ENCODE peak calls at places on chromosomes 11 and 22, in nine cellular contexts. One of them, this sample, is unnamed.

GRCh38 chr22:45934659-45935341 is 42.2 kb downstream of the WNT7B start:
- DNase-seq in nephron progenitor cell: no peak
- DNase-seq in AG09309: peak; percentile 68
- DNase-seq in WTC11: no peak
- DNase-seq in upper lobe of right lung: no peak
- DNase-seq in AG04449: peak; percentile 76
- DNase-seq in choroid plexus epithelial cell: peak; percentile 46
- DNase-seq in spleen: no peak
- DNase-seq in lung: peak; percentile 44
- DNase-seq in this sample: peak; percentile 3

GRCh38 chr22:17905445-17905844 is 118.9 kb downstream of the MICAL3 start:
- DNase-seq in nephron progenitor cell: no peak
- DNase-seq in AG09309: no peak
- DNase-seq in WTC11: no peak
- DNase-seq in upper lobe of right lung: no peak
- DNase-seq in AG04449: no peak
- DNase-seq in choroid plexus epithelial cell: no peak
- DNase-seq in spleen: no peak
- DNase-seq in lung: no peak
- DNase-seq in this sample: no peak

GRCh38 chr11:76703707-76704106 is 33.2 kb upstream of the LRRC32 start:
- DNase-seq in nephron progenitor cell: no peak
- DNase-seq in AG09309: no peak
- DNase-seq in WTC11: no peak
- DNase-seq in upper lobe of right lung: no peak
- DNase-seq in AG04449: no peak
- DNase-seq in choroid plexus epithelial cell: no peak
- DNase-seq in spleen: no peak
- DNase-seq in lung: no peak
- DNase-seq in this sample: no peak

GRCh38 chr11:7536102-7536501 is 22.3 kb downstream of the PPFIBP2 start:
- DNase-seq in nephron progenitor cell: peak; percentile 27
- DNase-seq in AG09309: no peak
- DNase-seq in WTC11: peak; percentile 49
- DNase-seq in upper lobe of right lung: no peak
- DNase-seq in AG04449: no peak
- DNase-seq in choroid plexus epithelial cell: no peak
- DNase-seq in spleen: no peak
- DNase-seq in lung: no peak
- DNase-seq in this sample: peak; percentile 9

GRCh38 chr22:18947905-18948304 is 11.8 kb upstream of the PRODH start:
- DNase-seq in nephron progenitor cell: peak; percentile 2
- DNase-seq in AG09309: no peak
- DNase-seq in WTC11: no peak
- DNase-seq in upper lobe of right lung: peak; percentile 52
- DNase-seq in AG04449: no peak
- DNase-seq in choroid plexus epithelial cell: no peak
- DNase-seq in spleen: no peak
- DNase-seq in lung: no peak
- DNase-seq in this sample: no peak

GRCh38 chr11:19506803-19507466 is 205.7 kb upstream of the NAV2 start:
- DNase-seq in nephron progenitor cell: no peak
- DNase-seq in AG09309: no peak
- DNase-seq in WTC11: no peak
- DNase-seq in upper lobe of right lung: no peak
- DNase-seq in AG04449: no peak
- DNase-seq in choroid plexus epithelial cell: no peak
- DNase-seq in spleen: no peak
- DNase-seq in lung: no peak
- DNase-seq in this sample: no peak

GRCh38 chr11:1158681-1159525 is 1.1 kb downstream of the MUC5AC start:
- DNase-seq in nephron progenitor cell: no peak
- DNase-seq in AG09309: no peak
- DNase-seq in WTC11: peak; percentile 10
- DNase-seq in upper lobe of right lung: peak; percentile 61
- DNase-seq in AG04449: no peak
- DNase-seq in choroid plexus epithelial cell: no peak
- DNase-seq in spleen: peak; percentile 58
- DNase-seq in lung: no peak
- DNase-seq in this sample: no peak

GRCh38 chr11:36008576-36008975 is 64.7 kb downstream of the LDLRAD3 start:
- DNase-seq in nephron progenitor cell: no peak
- DNase-seq in AG09309: no peak
- DNase-seq in WTC11: no peak
- DNase-seq in upper lobe of right lung: no peak
- DNase-seq in AG04449: no peak
- DNase-seq in choroid plexus epithelial cell: peak; percentile 54
- DNase-seq in spleen: no peak
- DNase-seq in lung: no peak
- DNase-seq in this sample: no peak

GRCh38 chr11:128361451-128362020 is 225.8 kb downstream of the ETS1 start:
- DNase-seq in nephron progenitor cell: no peak
- DNase-seq in AG09309: peak; percentile 16
- DNase-seq in WTC11: no peak
- DNase-seq in upper lobe of right lung: no peak
- DNase-seq in AG04449: peak; percentile 34
- DNase-seq in choroid plexus epithelial cell: peak; percentile 75
- DNase-seq in spleen: no peak
- DNase-seq in lung: no peak
- DNase-seq in this sample: no peak

GRCh38 chr11:92735039-92735438 is 234.4 kb upstream of the MTNR1B start:
- DNase-seq in nephron progenitor cell: no peak
- DNase-seq in AG09309: no peak
- DNase-seq in WTC11: no peak
- DNase-seq in upper lobe of right lung: no peak
- DNase-seq in AG04449: no peak
- DNase-seq in choroid plexus epithelial cell: peak; percentile 5
- DNase-seq in spleen: no peak
- DNase-seq in lung: no peak
- DNase-seq in this sample: no peak

GRCh38 chr22:17884084-17884483 is 109.8 kb upstream of the BID start:
- DNase-seq in nephron progenitor cell: no peak
- DNase-seq in AG09309: no peak
- DNase-seq in WTC11: no peak
- DNase-seq in upper lobe of right lung: no peak
- DNase-seq in AG04449: no peak
- DNase-seq in choroid plexus epithelial cell: no peak
- DNase-seq in spleen: no peak
- DNase-seq in lung: no peak
- DNase-seq in this sample: no peak

GRCh38 chr11:10917802-10918201 is 59.9 kb upstream of the ZBED5 start:
- DNase-seq in nephron progenitor cell: no peak
- DNase-seq in AG09309: no peak
- DNase-seq in WTC11: no peak
- DNase-seq in upper lobe of right lung: no peak
- DNase-seq in AG04449: no peak
- DNase-seq in choroid plexus epithelial cell: no peak
- DNase-seq in spleen: no peak
- DNase-seq in lung: no peak
- DNase-seq in this sample: no peak

GRCh38 chr11:2528301-2529050 is 83.7 kb downstream of the KCNQ1 start:
- DNase-seq in nephron progenitor cell: no peak
- DNase-seq in AG09309: no peak
- DNase-seq in WTC11: peak; percentile 6
- DNase-seq in upper lobe of right lung: peak; percentile 56
- DNase-seq in AG04449: no peak
- DNase-seq in choroid plexus epithelial cell: no peak
- DNase-seq in spleen: peak; percentile 69
- DNase-seq in lung: no peak
- DNase-seq in this sample: no peak

GRCh38 chr11:70194792-70195791 is 8.0 kb upstream of the FADD start:
- DNase-seq in nephron progenitor cell: no peak
- DNase-seq in AG09309: no peak
- DNase-seq in WTC11: no peak
- DNase-seq in upper lobe of right lung: no peak
- DNase-seq in AG04449: no peak
- DNase-seq in choroid plexus epithelial cell: no peak
- DNase-seq in spleen: no peak
- DNase-seq in lung: no peak
- DNase-seq in this sample: no peak

GRCh38 chr22:30920407-30920806 is 48.2 kb downstream of the MORC2 start:
- DNase-seq in nephron progenitor cell: peak; percentile 93
- DNase-seq in AG09309: peak; percentile 10
- DNase-seq in WTC11: peak; percentile 88
- DNase-seq in upper lobe of right lung: peak; percentile 88
- DNase-seq in AG04449: no peak
- DNase-seq in choroid plexus epithelial cell: peak; percentile 73
- DNase-seq in spleen: peak; percentile 92
- DNase-seq in lung: peak; percentile 77
- DNase-seq in this sample: peak; percentile 93

GRCh38 chr11:35362571-35362980 is 56.8 kb downstream of the SLC1A2 start:
- DNase-seq in nephron progenitor cell: no peak
- DNase-seq in AG09309: no peak
- DNase-seq in WTC11: no peak
- DNase-seq in upper lobe of right lung: no peak
- DNase-seq in AG04449: no peak
- DNase-seq in choroid plexus epithelial cell: no peak
- DNase-seq in spleen: no peak
- DNase-seq in lung: no peak
- DNase-seq in this sample: no peak

GRCh38 chr11:3014314-3014938 is 22.3 kb upstream of the NAP1L4 start:
- DNase-seq in nephron progenitor cell: no peak
- DNase-seq in AG09309: no peak
- DNase-seq in WTC11: no peak
- DNase-seq in upper lobe of right lung: no peak
- DNase-seq in AG04449: no peak
- DNase-seq in choroid plexus epithelial cell: peak; percentile 78
- DNase-seq in spleen: peak; percentile 86
- DNase-seq in lung: no peak
- DNase-seq in this sample: peak; percentile 92

GRCh38 chr22:21641795-21642583 is at the start of gene SDF2L1:
- DNase-seq in nephron progenitor cell: peak; percentile 97
- DNase-seq in AG09309: peak; percentile 93
- DNase-seq in WTC11: peak; percentile 99
- DNase-seq in upper lobe of right lung: peak; percentile 99
- DNase-seq in AG04449: peak; percentile 91
- DNase-seq in choroid plexus epithelial cell: peak; percentile 99
- DNase-seq in spleen: peak; percentile 99
- DNase-seq in lung: peak; percentile 98
- DNase-seq in this sample: peak; percentile 99
- TF ChIP-seq CTCF in nephron progenitor cell: no peak
- TF ChIP-seq CTCF in AG09309: no peak
- TF ChIP-seq CTCF in WTC11: no peak
- TF ChIP-seq CTCF in upper lobe of right lung: peak; percentile 33
- TF ChIP-seq CTCF in AG04449: peak; percentile 21
- TF ChIP-seq CTCF in choroid plexus epithelial cell: no peak
- TF ChIP-seq CTCF in spleen: peak; percentile 44
- TF ChIP-seq CTCF in lung: peak; percentile 15
- TF ChIP-seq CTCF in this sample: no peak

GRCh38 chr11:37525336-37525735 is 927.3 kb upstream of the RAG2 start:
- DNase-seq in nephron progenitor cell: no peak
- DNase-seq in AG09309: no peak
- DNase-seq in WTC11: no peak
- DNase-seq in upper lobe of right lung: no peak
- DNase-seq in AG04449: no peak
- DNase-seq in choroid plexus epithelial cell: peak; percentile 50
- DNase-seq in spleen: no peak
- DNase-seq in lung: no peak
- DNase-seq in this sample: no peak
- TF ChIP-seq CTCF in nephron progenitor cell: no peak
- TF ChIP-seq CTCF in AG09309: no peak
- TF ChIP-seq CTCF in WTC11: no peak
- TF ChIP-seq CTCF in upper lobe of right lung: peak; percentile 5
- TF ChIP-seq CTCF in AG04449: no peak
- TF ChIP-seq CTCF in choroid plexus epithelial cell: peak; percentile 52
- TF ChIP-seq CTCF in spleen: no peak
- TF ChIP-seq CTCF in lung: no peak
- TF ChIP-seq CTCF in this sample: no peak

GRCh38 chr11:47047972-47048371 is 111.4 kb downstream of the CSTPP1 start:
- DNase-seq in nephron progenitor cell: no peak
- DNase-seq in AG09309: no peak
- DNase-seq in WTC11: no peak
- DNase-seq in upper lobe of right lung: no peak
- DNase-seq in AG04449: no peak
- DNase-seq in choroid plexus epithelial cell: no peak
- DNase-seq in spleen: no peak
- DNase-seq in lung: no peak
- DNase-seq in this sample: no peak
- TF ChIP-seq CTCF in nephron progenitor cell: no peak
- TF ChIP-seq CTCF in AG09309: no peak
- TF ChIP-seq CTCF in WTC11: no peak
- TF ChIP-seq CTCF in upper lobe of right lung: no peak
- TF ChIP-seq CTCF in AG04449: no peak
- TF ChIP-seq CTCF in choroid plexus epithelial cell: no peak
- TF ChIP-seq CTCF in spleen: no peak
- TF ChIP-seq CTCF in lung: no peak
- TF ChIP-seq CTCF in this sample: no peak

GRCh38 chr11:121248496-121248895 is 44.1 kb upstream of the SC5D start:
- DNase-seq in nephron progenitor cell: no peak
- DNase-seq in AG09309: no peak
- DNase-seq in WTC11: no peak
- DNase-seq in upper lobe of right lung: no peak
- DNase-seq in AG04449: no peak
- DNase-seq in choroid plexus epithelial cell: no peak
- DNase-seq in spleen: no peak
- DNase-seq in lung: no peak
- DNase-seq in this sample: no peak
- TF ChIP-seq CTCF in nephron progenitor cell: no peak
- TF ChIP-seq CTCF in AG09309: no peak
- TF ChIP-seq CTCF in WTC11: no peak
- TF ChIP-seq CTCF in upper lobe of right lung: no peak
- TF ChIP-seq CTCF in AG04449: no peak
- TF ChIP-seq CTCF in choroid plexus epithelial cell: no peak
- TF ChIP-seq CTCF in spleen: no peak
- TF ChIP-seq CTCF in lung: no peak
- TF ChIP-seq CTCF in this sample: no peak

GRCh38 chr11:124194283-124194682 is 11.1 kb downstream of the OR10D3 start:
- DNase-seq in nephron progenitor cell: no peak
- DNase-seq in AG09309: no peak
- DNase-seq in WTC11: no peak
- DNase-seq in upper lobe of right lung: no peak
- DNase-seq in AG04449: no peak
- DNase-seq in choroid plexus epithelial cell: no peak
- DNase-seq in spleen: no peak
- DNase-seq in lung: no peak
- DNase-seq in this sample: no peak
- TF ChIP-seq CTCF in nephron progenitor cell: no peak
- TF ChIP-seq CTCF in AG09309: no peak
- TF ChIP-seq CTCF in WTC11: no peak
- TF ChIP-seq CTCF in upper lobe of right lung: no peak
- TF ChIP-seq CTCF in AG04449: no peak
- TF ChIP-seq CTCF in choroid plexus epithelial cell: no peak
- TF ChIP-seq CTCF in spleen: no peak
- TF ChIP-seq CTCF in lung: no peak
- TF ChIP-seq CTCF in this sample: no peak

GRCh38 chr11:61161190-61162091 is at the start of gene VPS37C:
- DNase-seq in nephron progenitor cell: peak; percentile 96
- DNase-seq in AG09309: peak; percentile 29
- DNase-seq in WTC11: peak; percentile 88
- DNase-seq in upper lobe of right lung: peak; percentile 96
- DNase-seq in AG04449: no peak
- DNase-seq in choroid plexus epithelial cell: peak; percentile 89
- DNase-seq in spleen: peak; percentile 98
- DNase-seq in lung: peak; percentile 90
- DNase-seq in this sample: peak; percentile 94
- TF ChIP-seq CTCF in nephron progenitor cell: no peak
- TF ChIP-seq CTCF in AG09309: no peak
- TF ChIP-seq CTCF in WTC11: peak; percentile 17
- TF ChIP-seq CTCF in upper lobe of right lung: peak; percentile 16
- TF ChIP-seq CTCF in AG04449: peak; percentile 9
- TF ChIP-seq CTCF in choroid plexus epithelial cell: no peak
- TF ChIP-seq CTCF in spleen: peak; percentile 33
- TF ChIP-seq CTCF in lung: no peak
- TF ChIP-seq CTCF in this sample: no peak

This sample was measured in activated CD8-positive, alpha-beta T cell treated with anti-CD3 and anti-CD28 coated beads for 36 hours.